ENCODE peak calls at places on chromosomes 2 and 18, in six cellular contexts. C is A549, B is HEK293T, H is HepG2, A is K562, Z is IMR-90. R is an unnamed sample.

GRCh38 chr2:237253046-237253723 is 160.8 kb downstream of the COL6A3 start:
- DNase-seq in B (no peak), A (no peak), Z (no peak), C (peak; percentile 67), H (no peak), R (no peak)

GRCh38 chr18:80033181-80034067 is 810 bp upstream of the RBFA start:
- DNase-seq in B (no peak), C (peak; percentile 16), H (no peak), A (no peak), Z (peak; percentile 44), R (no peak)

GRCh38 chr2:118812530-118812929 is 34.9 kb downstream of the EN1 start:
- DNase-seq in C (no peak), H (no peak), B (no peak), A (no peak), Z (no peak), R (no peak)

GRCh38 chr2:39234754-39235153 is 9.0 kb downstream of the CDKL4 start:
- DNase-seq in B (no peak), H (peak; percentile 23), Z (peak; percentile 30), C (peak; percentile 16), A (no peak), R (no peak)

GRCh38 chr2:38016177-38016576 is 59.8 kb downstream of the CYP1B1 start:
- DNase-seq in Z (peak; percentile 31), H (no peak), B (no peak), A (no peak), C (no peak), R (no peak)

GRCh38 chr2:68043719-68044498 is 18.9 kb downstream of the C1D start:
- DNase-seq in A (no peak), C (peak; percentile 18), Z (peak; percentile 87), H (no peak), B (no peak), R (no peak)

GRCh38 chr18:57716550-57716949 is 86.6 kb downstream of the ATP8B1 start:
- DNase-seq in C (no peak), A (no peak), B (no peak), H (no peak), Z (no peak), R (no peak)

GRCh38 chr2:60439219-60439974 is 114.1 kb downstream of the BCL11A start:
- DNase-seq in A (peak; percentile 27), C (no peak), H (no peak), Z (no peak), B (peak; percentile 76), R (peak; percentile 96)

GRCh38 chr18:79472176-79472575 is 76.4 kb downstream of the NFATC1 start:
- DNase-seq in C (no peak), B (no peak), Z (no peak), H (no peak), A (no peak), R (no peak)

DNA sequence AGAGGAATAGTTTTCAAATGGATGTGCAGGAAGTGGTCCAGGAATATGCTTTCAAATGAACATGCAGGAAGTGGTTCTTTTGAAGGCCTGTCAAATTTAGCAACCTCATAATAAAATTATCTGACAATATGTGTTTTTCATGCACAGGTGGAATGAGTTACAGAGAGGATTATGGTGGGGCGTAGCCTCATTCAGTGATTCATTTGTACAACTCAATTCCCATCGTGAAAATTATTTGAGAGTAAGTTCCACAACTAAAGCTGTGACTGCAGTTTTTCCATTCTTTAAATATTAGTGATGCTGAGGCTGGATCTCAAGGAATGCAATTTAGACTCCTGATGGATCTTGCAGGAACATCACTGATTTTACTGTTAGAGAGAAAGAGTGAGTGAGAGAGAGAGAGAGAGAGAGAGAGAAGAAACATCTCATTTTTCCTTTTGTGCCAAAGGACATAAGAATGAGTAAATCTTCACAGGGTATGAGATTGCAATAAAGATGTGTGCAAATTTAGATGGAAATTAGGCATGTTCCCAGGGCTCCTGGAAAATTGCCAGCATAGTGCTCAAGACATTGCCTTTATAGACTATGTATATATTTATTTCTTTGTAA is 394.8 kb upstream of the ZEB2 start:
- DNase-seq in H (no peak), B (no peak), Z (peak; percentile 11), C (no peak), A (no peak), R (no peak)
- TF ChIP-seq BHLHE40 in H (no peak), B (no peak), Z (no peak), C (no peak), A (no peak), R (no peak)

GRCh38 chr2:25339791-25340339 is 1.9 kb downstream of the DNMT3A start:
- DNase-seq in H (peak; percentile 46), Z (no peak), A (no peak), C (no peak), B (no peak), R (no peak)

GRCh38 chr2:25342372-25343186 is 854 bp upstream of the DNMT3A start:
- DNase-seq in A (peak; percentile 88), Z (peak; percentile 82), C (peak; percentile 84), B (peak; percentile 91), H (peak; percentile 78), R (no peak)

GRCh38 chr2:25340340-25340886 is 1.3 kb downstream of the DNMT3A start:
- DNase-seq in H (no peak), C (no peak), B (no peak), Z (no peak), A (peak; percentile 65), R (no peak)

GRCh38 chr2:25341753-25342371 is at the start of gene DNMT3A:
- DNase-seq in C (peak; percentile 59), B (peak; percentile 72), H (no peak), Z (peak; percentile 55), A (peak; percentile 81), R (no peak)

DNA sequence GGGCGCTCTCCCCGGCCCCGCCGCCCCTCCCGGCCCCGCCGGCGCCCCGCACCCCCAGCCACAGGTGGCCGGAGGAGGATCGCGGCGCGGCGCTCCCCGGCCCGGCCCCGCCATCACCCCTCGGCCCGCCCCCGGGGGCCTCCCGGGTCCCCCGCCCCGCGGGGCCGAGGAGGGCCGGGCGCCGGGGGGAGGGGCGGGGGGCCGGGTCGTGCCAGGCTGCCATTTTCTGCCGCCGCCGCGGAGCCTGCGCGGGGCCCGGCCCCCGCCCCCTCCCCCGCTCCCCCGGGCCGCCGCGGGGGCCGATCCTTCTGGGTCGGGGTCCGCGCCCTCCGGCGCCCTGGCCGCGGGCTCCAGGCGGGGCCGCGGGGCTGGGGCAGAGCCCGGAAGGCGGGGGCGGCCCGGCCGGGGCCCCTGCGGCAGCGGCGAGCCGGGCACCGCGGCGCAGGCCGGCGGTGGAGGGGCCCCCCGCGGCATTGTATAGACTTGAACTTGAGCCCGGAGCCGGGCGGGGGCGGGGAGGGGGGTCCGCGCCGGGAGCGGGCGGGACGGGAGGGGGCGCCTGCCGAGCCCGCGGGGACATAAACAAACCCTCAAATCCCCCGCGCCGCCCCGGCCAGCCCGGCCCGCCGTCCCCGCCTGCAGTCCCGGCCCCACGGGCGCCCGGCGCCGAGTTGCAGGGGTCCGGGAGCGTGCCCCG is 546 bp downstream of the DNMT3A start:
- DNase-seq in B (peak; percentile 41), Z (no peak), H (no peak), C (no peak), A (peak; percentile 66), R (no peak)
- TF ChIP-seq BHLHE40 in B (no peak), Z (no peak), H (no peak), C (no peak), A (no peak), R (no peak)

GRCh38 chr2:240586919-240587800 is 626 bp downstream of the CAPN10 start:
- DNase-seq in B (no peak), H (peak; percentile 58), A (no peak), Z (no peak), C (no peak), R (no peak)
- TF ChIP-seq BHLHE40 in B (no peak), H (no peak), A (no peak), Z (no peak), C (no peak), R (no peak)

GRCh38 chr2:129717560-129718128 is 261.8 kb upstream of the RAB6C start:
- DNase-seq in H (no peak), Z (no peak), C (no peak), B (no peak), A (no peak), R (no peak)
- TF ChIP-seq BHLHE40 in H (no peak), Z (no peak), C (no peak), B (no peak), A (no peak), R (no peak)

GRCh38 chr2:51813245-51813644 is 781.3 kb upstream of the NRXN1 start:
- DNase-seq in B (no peak), C (peak; percentile 4), A (no peak), H (no peak), Z (peak; percentile 86), R (no peak)
- TF ChIP-seq BHLHE40 in B (no peak), C (no peak), A (no peak), H (no peak), Z (no peak), R (no peak)

DNA sequence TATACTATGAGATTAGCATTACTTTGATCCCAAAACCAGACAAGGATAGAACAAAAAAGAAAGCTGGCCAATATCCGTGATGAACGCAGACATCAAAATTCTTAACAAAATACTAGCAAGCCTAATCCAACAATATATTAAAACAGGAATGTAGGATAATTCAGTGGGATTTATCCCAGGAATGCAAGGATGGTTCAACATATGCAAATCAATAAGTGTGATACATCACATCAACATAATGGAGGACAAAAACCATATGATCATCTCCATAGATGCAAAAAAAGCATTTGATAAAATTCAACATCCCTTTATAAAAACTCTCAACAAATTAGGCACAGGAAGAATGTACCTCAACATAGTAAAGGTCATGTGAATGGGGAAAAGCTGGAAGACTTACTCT is 158.5 kb downstream of the KCNE4 start:
- DNase-seq in Z (no peak), H (no peak), B (no peak), C (no peak), A (no peak), R (no peak)
- TF ChIP-seq BHLHE40 in Z (no peak), H (no peak), B (no peak), C (no peak), A (no peak), R (no peak)

GRCh38 chr2:186256540-186256939 is 229.5 kb upstream of the ZC3H15 start:
- DNase-seq in H (peak; percentile 57), B (peak; percentile 19), Z (peak; percentile 44), C (peak; percentile 50), A (no peak), R (peak; percentile 7)
- TF ChIP-seq BHLHE40 in H (no peak), B (no peak), Z (no peak), C (no peak), A (no peak), R (no peak)

DNA sequence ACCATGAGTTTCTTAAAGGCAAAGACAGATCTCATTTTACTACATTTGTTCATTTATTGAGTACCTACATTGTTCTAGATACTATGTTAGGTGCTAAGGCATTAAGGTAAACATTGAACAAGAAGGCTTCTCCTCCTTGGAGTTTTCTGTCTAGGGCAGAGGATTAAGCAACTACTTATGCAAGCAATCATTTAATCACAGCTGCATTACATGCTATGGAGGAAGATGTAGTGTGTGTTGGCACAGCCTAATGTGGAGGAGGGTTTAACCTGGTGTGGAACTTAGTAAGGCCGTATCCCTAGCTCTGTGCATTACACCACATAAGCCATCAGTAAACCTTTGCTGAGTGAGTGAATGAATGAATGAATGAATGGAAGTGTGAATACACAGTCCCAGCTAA is 106.5 kb upstream of the MAP3K20 start:
- DNase-seq in H (no peak), C (no peak), A (no peak), B (no peak), Z (peak; percentile 6), R (no peak)
- TF ChIP-seq BHLHE40 in H (no peak), C (no peak), A (no peak), B (no peak), Z (no peak), R (no peak)

R was measured in GM12878.